ENCODE peak calls at places on chromosomes 11 and 22, in seven cellular contexts. One of them, this sample, is unnamed.

GRCh38 chr22:43170131-43170480 is 16.8 kb downstream of the TTLL12 start:
- DNase-seq in GM06990: no peak
- DNase-seq in substantia nigra: no peak
- DNase-seq in tibial artery: no peak
- DNase-seq in psoas muscle: no peak
- DNase-seq in CD8-positive, alpha-beta T cell: no peak
- DNase-seq in nucleus accumbens: no peak
- DNase-seq in this sample: no peak

GRCh38 chr11:63277345-63277943 is 34.0 kb upstream of the SLC22A25 start:
- DNase-seq in CD8-positive, alpha-beta T cell: no peak
- DNase-seq in nucleus accumbens: no peak
- DNase-seq in substantia nigra: no peak
- DNase-seq in GM06990: no peak
- DNase-seq in psoas muscle: no peak
- DNase-seq in tibial artery: no peak
- DNase-seq in this sample: no peak

GRCh38 chr11:133503776-133504175 is 28.5 kb downstream of the OPCML start:
- DNase-seq in CD8-positive, alpha-beta T cell: no peak
- DNase-seq in substantia nigra: no peak
- DNase-seq in tibial artery: no peak
- DNase-seq in nucleus accumbens: no peak
- DNase-seq in GM06990: no peak
- DNase-seq in psoas muscle: no peak
- DNase-seq in this sample: no peak

GRCh38 chr22:49236541-49237075 is 591.1 kb downstream of the BRD1 start:
- DNase-seq in tibial artery: no peak
- DNase-seq in nucleus accumbens: no peak
- DNase-seq in substantia nigra: no peak
- DNase-seq in GM06990: no peak
- DNase-seq in CD8-positive, alpha-beta T cell: no peak
- DNase-seq in psoas muscle: no peak
- DNase-seq in this sample: no peak

GRCh38 chr11:2325123-2325522 is 23.3 kb downstream of the TSPAN32 start:
- DNase-seq in psoas muscle: no peak
- DNase-seq in GM06990: no peak
- DNase-seq in CD8-positive, alpha-beta T cell: no peak
- DNase-seq in substantia nigra: no peak
- DNase-seq in nucleus accumbens: no peak
- DNase-seq in tibial artery: no peak
- DNase-seq in this sample: no peak

GRCh38 chr11:122398167-122398566 is 257.4 kb upstream of the UBASH3B start:
- DNase-seq in CD8-positive, alpha-beta T cell: no peak
- DNase-seq in nucleus accumbens: no peak
- DNase-seq in GM06990: peak
- DNase-seq in substantia nigra: no peak
- DNase-seq in psoas muscle: no peak
- DNase-seq in tibial artery: no peak
- DNase-seq in this sample: no peak

GRCh38 chr11:58576792-58577440 is 1.3 kb upstream of the LPXN start:
- DNase-seq in CD8-positive, alpha-beta T cell: no peak
- DNase-seq in substantia nigra: no peak
- DNase-seq in GM06990: peak
- DNase-seq in nucleus accumbens: no peak
- DNase-seq in tibial artery: no peak
- DNase-seq in psoas muscle: no peak
- DNase-seq in this sample: no peak

GRCh38 chr11:65479184-65480145 is 19.4 kb upstream of the MALAT1 start:
- DNase-seq in nucleus accumbens: no peak
- DNase-seq in substantia nigra: peak
- DNase-seq in GM06990: no peak
- DNase-seq in CD8-positive, alpha-beta T cell: no peak
- DNase-seq in psoas muscle: peak
- DNase-seq in tibial artery: peak
- DNase-seq in this sample: no peak

GRCh38 chr11:110855246-110855645 is 143.0 kb upstream of the ARHGAP20 start:
- DNase-seq in substantia nigra: no peak
- DNase-seq in CD8-positive, alpha-beta T cell: no peak
- DNase-seq in GM06990: no peak
- DNase-seq in tibial artery: no peak
- DNase-seq in nucleus accumbens: no peak
- DNase-seq in psoas muscle: no peak
- DNase-seq in this sample: no peak

GRCh38 chr11:102600666-102601065 is 24.5 kb downstream of the MMP20 start:
- DNase-seq in tibial artery: no peak
- DNase-seq in CD8-positive, alpha-beta T cell: no peak
- DNase-seq in GM06990: no peak
- DNase-seq in nucleus accumbens: no peak
- DNase-seq in substantia nigra: no peak
- DNase-seq in psoas muscle: no peak
- DNase-seq in this sample: no peak

This sample was measured in CD4-positive, alpha-beta memory T cell.